ENCODE peak calls at places on chromosomes 5 and 9, in ten cellular contexts. F is A549, J is BE2C, S is sigmoid colon, N is AG04449, W is left ventricle myocardium inferior, Q is NB4, Y is dorsolateral prefrontal cortex, V is heart left ventricle, G is PC-3. L is an unnamed sample.

GRCh38 chr5:158880514-158881001 is 219.2 kb downstream of the EBF1 start:
- DNase-seq in F (no peak), N (no peak), G (peak), Q (no peak), J (no peak), V (no peak), Y (peak), S (no peak), W (no peak), L (peak)

GRCh38 chr5:65440456-65440855 is 41.3 kb downstream of the ADAMTS6 start:
- DNase-seq in Y (no peak), S (no peak), J (no peak), F (no peak), V (no peak), Q (no peak), W (no peak), G (no peak), N (no peak), L (no peak)

GRCh38 chr5:37490931-37491330 is 111.8 kb downstream of the WDR70 start:
- DNase-seq in N (no peak), Q (no peak), Y (no peak), G (no peak), W (no peak), V (no peak), S (no peak), F (no peak), J (no peak), L (no peak)

GRCh38 chr5:175230299-175230698 is 213.7 kb downstream of the DRD1 start:
- DNase-seq in Q (no peak), S (no peak), G (peak), J (no peak), W (no peak), N (no peak), Y (no peak), F (no peak), V (no peak), L (no peak)

GRCh38 chr5:135887447-135887864 is 8.2 kb downstream of the IL9 start:
- DNase-seq in N (peak), S (no peak), J (peak), Q (peak), G (peak), W (no peak), F (peak), Y (peak), V (peak), L (no peak)

GRCh38 chr5:123180178-123180577 is 91.1 kb downstream of the PRDM6 start:
- DNase-seq in F (no peak), Y (no peak), N (no peak), S (peak), J (no peak), V (no peak), W (peak), G (no peak), Q (no peak), L (no peak)

GRCh38 chr5:57805170-57805569 is 322.6 kb upstream of the ACTBL2 start:
- DNase-seq in F (no peak), V (no peak), G (no peak), W (no peak), Y (no peak), N (no peak), J (no peak), S (no peak), Q (no peak), L (no peak)

GRCh38 chr5:124698774-124699173 is 47.7 kb downstream of the ZNF608 start:
- DNase-seq in W (no peak), Q (no peak), J (no peak), Y (no peak), S (no peak), F (no peak), G (no peak), V (no peak), N (no peak), L (no peak)

GRCh38 chr9:32378496-32378895 is 5.9 kb upstream of the ACO1 start:
- DNase-seq in J (peak), S (no peak), V (no peak), G (peak), Y (peak), N (no peak), W (no peak), Q (peak), F (peak), L (no peak)

GRCh38 chr9:100474082-100474949 is 1.4 kb downstream of the TMEFF1 start:
- DNase-seq in W (no peak), F (no peak), J (peak), N (no peak), Y (no peak), G (no peak), V (no peak), Q (no peak), S (no peak), L (no peak)

GRCh38 chr9:28810375-28811075 is 1237.2 kb upstream of the C9orf72 start:
- DNase-seq in Q (peak), J (no peak), Y (no peak), N (no peak), S (no peak), W (no peak), F (peak), G (peak), V (no peak), L (peak)

GRCh38 chr9:14136646-14137370 is 177.1 kb downstream of the NFIB start:
- DNase-seq in Y (no peak), W (no peak), N (no peak), Q (no peak), G (no peak), F (no peak), S (no peak), V (no peak), J (no peak), L (no peak)

GRCh38 chr5:80070338-80071056 is 35.3 kb downstream of the THBS4 start:
- DNase-seq in W (no peak), Q (peak), Y (no peak), J (no peak), S (no peak), F (no peak), N (no peak), G (no peak), V (no peak), L (no peak)

GRCh38 chr5:147576646-147577535 is 67.0 kb upstream of the DPYSL3 start:
- DNase-seq in V (no peak), N (no peak), G (peak), F (peak), W (peak), Q (peak), Y (peak), S (peak), J (peak), L (no peak)

GRCh38 chr9:35367451-35367850 is 122.5 kb upstream of the RUSC2 start:
- DNase-seq in V (no peak), N (peak), S (no peak), F (no peak), W (no peak), Y (no peak), Q (no peak), J (no peak), G (peak), L (no peak)

GRCh38 chr5:138303365-138303764 is 28.2 kb downstream of the CDC25C start:
- DNase-seq in V (no peak), G (peak), Q (peak), Y (no peak), J (no peak), F (no peak), S (no peak), W (no peak), N (no peak), L (peak)

GRCh38 chr5:178069909-178070308 is 43.4 kb upstream of the N4BP3 start:
- DNase-seq in J (peak), F (peak), S (no peak), N (no peak), Q (peak), Y (no peak), V (no peak), G (peak), W (no peak), L (no peak)

GRCh38 chr5:159310492-159310891 is 19.8 kb downstream of the IL12B start:
- DNase-seq in S (no peak), V (no peak), W (no peak), Q (no peak), J (no peak), Y (peak), F (no peak), N (no peak), G (peak), L (no peak)

GRCh38 chr5:16964821-16965220 is 28.7 kb upstream of the MYO10 start:
- DNase-seq in F (no peak), G (no peak), J (no peak), W (no peak), S (no peak), Q (no peak), N (no peak), V (no peak), Y (no peak), L (no peak)

GRCh38 chr9:107929439-107929838 is 439.9 kb upstream of the KLF4 start:
- DNase-seq in Y (no peak), G (no peak), N (no peak), F (no peak), W (peak), S (peak), V (peak), J (no peak), Q (peak), L (no peak)

GRCh38 chr9:15277400-15278137 is 29.4 kb downstream of the TTC39B start:
- DNase-seq in W (no peak), Q (peak), J (no peak), Y (peak), N (no peak), V (no peak), S (no peak), F (no peak), G (peak), L (peak)

GRCh38 chr5:151018846-151019245 is 1.5 kb upstream of the GPX3 start:
- DNase-seq in J (no peak), V (no peak), Y (no peak), N (no peak), S (no peak), Q (no peak), F (no peak), G (no peak), W (no peak), L (no peak)

GRCh38 chr5:53406630-53407316 is 73.7 kb upstream of the FST start:
- DNase-seq in V (no peak), Q (no peak), F (no peak), Y (no peak), S (no peak), N (no peak), W (no peak), J (no peak), G (peak), L (peak)

GRCh38 chr5:60505796-60506195 is 194.2 kb downstream of the DEPDC1B start:
- DNase-seq in F (no peak), V (no peak), Q (no peak), G (no peak), N (no peak), J (no peak), S (no peak), Y (no peak), W (no peak), L (no peak)

GRCh38 chr9:112789493-112789892 is 38.9 kb downstream of the SNX30 start:
- DNase-seq in Q (no peak), F (no peak), J (no peak), S (no peak), N (peak), W (no peak), Y (no peak), V (no peak), G (no peak), L (peak)

GRCh38 chr5:137636076-137636475 is 99.8 kb downstream of the KLHL3 start:
- DNase-seq in W (no peak), J (no peak), F (no peak), N (no peak), V (no peak), S (no peak), Y (no peak), Q (no peak), G (no peak), L (peak)

GRCh38 chr5:154197801-154198461 is 7.4 kb downstream of the GALNT10 start:
- DNase-seq in W (no peak), Y (no peak), F (peak), J (no peak), G (peak), V (no peak), Q (no peak), S (no peak), N (no peak), L (peak)

GRCh38 chr9:37209431-37210386 is 89.3 kb downstream of the ZCCHC7 start:
- DNase-seq in J (peak), G (peak), S (no peak), Y (no peak), V (no peak), F (no peak), N (no peak), W (no peak), Q (no peak), L (no peak)

GRCh38 chr5:136222575-136223235 is 29.7 kb upstream of the SMIM32 start:
- DNase-seq in V (no peak), J (no peak), N (no peak), Q (no peak), S (no peak), Y (no peak), F (no peak), G (peak), W (no peak), L (no peak)

GRCh38 chr9:131628821-131629197 is 83.5 kb downstream of the PRRT1B start:
- DNase-seq in F (no peak), S (no peak), J (no peak), G (no peak), V (no peak), W (no peak), N (no peak), Y (no peak), Q (no peak), L (no peak)

GRCh38 chr9:131627326-131627845 is 82.1 kb downstream of the PRRT1B start:
- DNase-seq in Y (no peak), F (no peak), W (no peak), G (no peak), J (no peak), Q (peak), S (no peak), V (no peak), N (no peak), L (no peak)

GRCh38 chr9:131625848-131626670 is 80.7 kb downstream of the PRRT1B start:
- DNase-seq in S (no peak), F (no peak), W (no peak), Q (no peak), J (peak), V (no peak), N (no peak), G (no peak), Y (peak), L (no peak)

GRCh38 chr9:131629827-131630205 is 84.5 kb downstream of the PRRT1B start:
- DNase-seq in S (no peak), Q (no peak), N (no peak), Y (no peak), W (no peak), J (no peak), G (no peak), V (no peak), F (no peak), L (no peak)

GRCh38 chr9:131627846-131628820 is 82.8 kb downstream of the PRRT1B start:
- DNase-seq in N (no peak), J (peak), G (no peak), W (no peak), Q (no peak), S (no peak), Y (no peak), F (no peak), V (no peak), L (no peak)
- H3K4me3 ChIP-seq in N (no peak), J (no peak), G (no peak), W (no peak), Q (no peak), S (no peak), Y (no peak), F (no peak), V (no peak), L (no peak)

GRCh38 chr9:87829756-87830155 is 52.9 kb upstream of the SPATA31E1 start:
- DNase-seq in S (no peak), F (no peak), N (no peak), V (no peak), Q (no peak), G (peak), Y (no peak), W (no peak), J (no peak), L (no peak)

GRCh38 chr9:87836951-87837715 is 45.5 kb upstream of the SPATA31E1 start:
- DNase-seq in J (no peak), V (no peak), N (no peak), Y (no peak), Q (no peak), F (no peak), S (no peak), W (no peak), G (no peak), L (no peak)

GRCh38 chr9:87830446-87830845 is 52.2 kb upstream of the SPATA31E1 start:
- DNase-seq in J (no peak), F (no peak), W (no peak), N (no peak), Y (no peak), Q (peak), G (peak), S (no peak), V (no peak), L (no peak)

GRCh38 chr9:87831159-87831558 is 51.5 kb upstream of the SPATA31E1 start:
- DNase-seq in J (no peak), W (no peak), V (no peak), Q (no peak), G (no peak), S (no peak), N (no peak), F (no peak), Y (no peak), L (no peak)

GRCh38 chr9:87834357-87834756 is 48.3 kb upstream of the SPATA31E1 start:
- DNase-seq in V (no peak), N (no peak), Y (no peak), Q (peak), G (no peak), J (peak), F (no peak), S (no peak), W (no peak), L (no peak)
- TF ChIP-seq CTCF in V (peak), N (peak), Y (no peak), Q (no peak), G (peak), J (peak), F (no peak), S (no peak), W (no peak), L (no peak)

GRCh38 chr9:134054891-134055811 is 12.7 kb downstream of the BRD3 start:
- DNase-seq in G (no peak), F (no peak), J (peak), W (peak), Q (no peak), S (peak), Y (no peak), N (no peak), V (peak), L (no peak)
- H3K4me3 ChIP-seq in G (no peak), F (no peak), J (no peak), W (peak), Q (no peak), S (peak), Y (no peak), N (no peak), V (no peak), L (peak)

GRCh38 chr5:15183520-15183919 is 311.9 kb upstream of the ANKH start:
- DNase-seq in F (no peak), N (no peak), G (peak), Y (no peak), S (no peak), J (no peak), W (no peak), V (no peak), Q (no peak), L (no peak)
- TF ChIP-seq CTCF in F (peak), N (peak), G (peak), Y (no peak), S (no peak), J (peak), W (peak), V (peak), Q (no peak), L (peak)

L was measured in epithelial cell of proximal tubule.